ENCODE peak calls at places on chromosomes 6 and 20, in ten cellular contexts. F, X, R, D, Z, N, C, M, P and L are unnamed samples.

GRCh38 chr20:50260480-50261221 is 70.0 kb downstream of the CEBPB start:
- DNase-seq in F (no peak), X (no peak), R (peak; percentile 46), D (no peak), Z (no peak), N (no peak), C (no peak), M (no peak), P (no peak), L (no peak)

GRCh38 chr6:161631676-161632194 is 357.9 kb upstream of the AGPAT4 start:
- DNase-seq in F (peak; percentile 59), X (peak; percentile 89), R (no peak), D (no peak), Z (no peak), N (no peak), C (peak; percentile 89), M (no peak), P (no peak), L (no peak)

GRCh38 chr6:63527658-63528514 is 44.4 kb upstream of the LOC128125822 start:
- DNase-seq in F (peak; percentile 98), X (peak; percentile 99), R (peak; percentile 62), D (no peak), Z (no peak), N (peak; percentile 94), C (peak; percentile 99), M (no peak), P (no peak), L (no peak)

GRCh38 chr6:14881399-14881798 is 364.5 kb upstream of the JARID2 start:
- DNase-seq in F (peak; percentile 85), X (peak; percentile 81), R (no peak), D (no peak), Z (no peak), N (peak; percentile 42), C (peak; percentile 83), M (no peak), P (peak; percentile 25), L (no peak)

GRCh38 chr6:94769197-94769596 is 808.1 kb upstream of the MANEA start:
- DNase-seq in F (no peak), X (peak; percentile 0), R (no peak), D (peak; percentile 80), Z (no peak), N (no peak), C (no peak), M (no peak), P (no peak), L (no peak)

GRCh38 chr20:57957397-57958049 is 247.7 kb upstream of the PMEPA1 start:
- DNase-seq in F (no peak), X (peak; percentile 24), R (no peak), D (no peak), Z (no peak), N (no peak), C (no peak), M (no peak), P (no peak), L (peak; percentile 22)

GRCh38 chr6:127933137-127933536 is 32.3 kb upstream of the THEMIS start:
- DNase-seq in F (no peak), X (no peak), R (no peak), D (no peak), Z (no peak), N (no peak), C (no peak), M (no peak), P (no peak), L (no peak)

GRCh38 chr6:3609388-3609787 is 142.1 kb downstream of the PXDC1 start:
- DNase-seq in F (no peak), X (no peak), R (no peak), D (no peak), Z (peak; percentile 13), N (no peak), C (no peak), M (no peak), P (no peak), L (no peak)

GRCh38 chr20:8414611-8415274 is 282.7 kb downstream of the PLCB1 start:
- DNase-seq in F (peak; percentile 76), X (peak; percentile 70), R (no peak), D (no peak), Z (no peak), N (peak; percentile 64), C (peak; percentile 80), M (no peak), P (no peak), L (no peak)

DNA sequence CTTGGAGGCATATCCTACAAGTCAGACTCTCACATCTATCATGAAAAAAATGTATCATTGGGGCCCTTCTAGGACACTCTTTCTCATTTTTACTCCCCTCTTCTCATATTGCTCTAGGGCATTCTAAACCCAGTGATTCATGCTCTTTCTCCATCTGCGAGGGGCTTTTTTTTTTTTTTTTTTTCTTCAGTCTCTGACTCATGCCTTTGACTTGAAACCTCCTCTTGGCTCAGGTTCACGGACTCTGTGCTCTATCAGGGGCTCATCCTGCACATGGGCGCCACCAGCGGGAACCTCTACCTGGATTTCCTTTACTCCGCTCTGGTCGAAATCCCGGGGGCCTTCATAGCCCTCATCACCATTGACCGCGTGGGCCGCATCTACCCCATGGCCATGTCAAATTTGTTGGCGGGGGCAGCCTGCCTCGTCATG is 17.8 kb downstream of the SLC22A1 start:
- DNase-seq in F (peak; percentile 83), X (peak; percentile 88), R (no peak), D (no peak), Z (no peak), N (peak; percentile 86), C (peak; percentile 85), M (no peak), P (no peak), L (no peak)
- TF ChIP-seq CTCF in F (no peak), X (no peak), R (no peak), D (no peak), Z (no peak), N (no peak), C (no peak), M (no peak), P (no peak), L (no peak)

GRCh38 chr6:48883116-48883515 is 579.9 kb downstream of the MMUT start:
- DNase-seq in F (peak; percentile 27), X (no peak), R (no peak), D (no peak), Z (no peak), N (no peak), C (no peak), M (no peak), P (no peak), L (no peak)
- TF ChIP-seq CTCF in F (no peak), X (no peak), R (no peak), D (no peak), Z (no peak), N (no peak), C (no peak), M (no peak), P (no peak), L (no peak)

DNA sequence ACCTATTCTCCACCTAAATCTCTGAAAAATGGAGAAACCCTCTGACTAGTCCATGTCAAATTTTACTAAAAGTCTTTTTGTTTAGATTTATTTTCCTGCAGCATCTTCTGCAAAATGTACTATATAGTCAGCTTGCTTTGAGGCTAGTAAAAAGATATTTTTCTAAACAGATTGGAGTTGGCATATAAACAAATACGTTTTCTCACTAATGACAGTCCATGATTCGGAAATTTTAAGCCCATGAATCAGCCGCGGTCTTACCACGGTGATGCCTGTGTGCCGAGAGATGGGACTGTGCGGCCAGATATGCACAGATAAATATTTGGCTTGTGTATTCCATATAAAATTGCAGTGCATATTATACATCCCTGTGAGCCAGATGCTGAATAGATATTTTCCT is 3.2 kb downstream of the FOXC1 start:
- DNase-seq in F (peak; percentile 89), X (no peak), R (no peak), D (no peak), Z (no peak), N (peak; percentile 41), C (peak; percentile 50), M (no peak), P (no peak), L (no peak)
- TF ChIP-seq CTCF in F (no peak), X (no peak), R (no peak), D (no peak), Z (no peak), N (no peak), C (no peak), M (no peak), P (no peak), L (no peak)

GRCh38 chr20:56181593-56181992 is 66.9 kb upstream of the MC3R start:
- DNase-seq in F (no peak), X (no peak), R (no peak), D (no peak), Z (no peak), N (no peak), C (no peak), M (no peak), P (no peak), L (no peak)
- TF ChIP-seq CTCF in F (no peak), X (no peak), R (peak; percentile 5), D (peak; percentile 32), Z (no peak), N (peak; percentile 33), C (no peak), M (no peak), P (peak; percentile 4), L (no peak)

GRCh38 chr6:35624341-35625070 is 64.2 kb downstream of the FKBP5 start:
- DNase-seq in F (peak; percentile 27), X (no peak), R (no peak), D (no peak), Z (no peak), N (no peak), C (peak; percentile 44), M (no peak), P (no peak), L (no peak)
- TF ChIP-seq CTCF in F (peak; percentile 29), X (peak; percentile 44), R (no peak), D (peak; percentile 26), Z (peak; percentile 33), N (no peak), C (peak; percentile 34), M (no peak), P (peak; percentile 32), L (no peak)

GRCh38 chr6:99789767-99790166 is 183.1 kb downstream of the PRDM13 start:
- DNase-seq in F (no peak), X (no peak), R (no peak), D (no peak), Z (no peak), N (no peak), C (no peak), M (no peak), P (no peak), L (no peak)

DNA sequence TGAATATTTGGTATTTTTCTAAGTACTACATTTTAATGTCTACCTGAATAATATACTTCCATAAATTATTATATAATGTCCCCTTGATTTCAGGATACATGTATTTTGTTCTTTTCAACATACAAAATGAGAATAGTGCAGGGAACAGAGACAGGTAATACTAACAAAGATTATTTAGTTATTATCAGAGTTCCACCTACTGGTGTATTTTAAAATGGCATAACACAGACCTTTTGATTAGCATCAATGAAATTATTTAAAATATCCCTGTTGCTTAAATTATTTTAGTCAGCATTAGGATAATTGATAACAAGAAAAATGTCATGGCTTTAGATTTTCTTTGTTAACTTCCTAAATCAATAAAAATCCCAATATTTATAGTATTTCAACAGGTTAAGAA is 184.0 kb downstream of the PRDM13 start:
- DNase-seq in F (peak; percentile 1), X (no peak), R (no peak), D (no peak), Z (no peak), N (peak; percentile 4), C (no peak), M (no peak), P (no peak), L (no peak)
- TF ChIP-seq CTCF in F (peak; percentile 25), X (peak; percentile 5), R (peak; percentile 16), D (peak; percentile 28), Z (no peak), N (peak; percentile 30), C (no peak), M (no peak), P (no peak), L (no peak)